ENCODE peak calls at places on chromosome 4, in four cellular contexts. J, M, N and P are unnamed samples.

GRCh38 chr4:129148892-129149291 is 52.9 kb downstream of the C4orf33 start:
- DNase-seq in M (no peak), J (no peak), N (no peak), P (no peak)

GRCh38 chr4:15479089-15479912 is 9.6 kb downstream of the CC2D2A start:
- DNase-seq in J (peak; percentile 68), N (peak; percentile 91), M (peak; percentile 86), P (peak; percentile 94)

GRCh38 chr4:72864898-72865297 is 204.6 kb downstream of the COX18 start:
- DNase-seq in M (no peak), N (no peak), J (no peak), P (no peak)

GRCh38 chr4:173357939-173358338 is 12.8 kb upstream of the SAP30 start:
- DNase-seq in J (no peak), N (no peak), M (no peak), P (no peak)

GRCh38 chr4:52142816-52143215 is 91.7 kb downstream of the SPATA18 start:
- DNase-seq in J (no peak), M (no peak), N (peak; percentile 73), P (no peak)

GRCh38 chr4:155509619-155510018 is 132.9 kb upstream of the MAP9 start:
- DNase-seq in M (no peak), J (no peak), N (peak; percentile 57), P (peak; percentile 79)

GRCh38 chr4:163003979-163004378 is 162.7 kb downstream of the NAF1 start:
- DNase-seq in M (no peak), J (no peak), N (no peak), P (no peak)

GRCh38 chr4:186485621-186486062 is 69.7 kb downstream of the MTNR1A start:
- DNase-seq in M (no peak), J (peak; percentile 70), N (no peak), P (peak; percentile 15)

GRCh38 chr4:33881176-33881575 is 2363.1 kb downstream of the ARAP2 start:
- DNase-seq in J (no peak), N (no peak), M (no peak), P (no peak)

GRCh38 chr4:150123982-150124670 is 45.9 kb downstream of the DCLK2 start:
- DNase-seq in J (no peak), N (no peak), M (no peak), P (peak; percentile 34)

GRCh38 chr4:52919451-52919850 is 57.3 kb downstream of the RASL11B start:
- DNase-seq in J (no peak), M (no peak), N (no peak), P (no peak)

GRCh38 chr4:165600959-165601674 is 222.3 kb downstream of the CPE start:
- DNase-seq in M (no peak), J (no peak), N (no peak), P (peak; percentile 59)

GRCh38 chr4:96097040-96097607 is 257.2 kb downstream of the PDHA2 start:
- DNase-seq in N (no peak), M (no peak), J (no peak), P (peak; percentile 86)

GRCh38 chr4:52172166-52172565 is 121.1 kb downstream of the SPATA18 start:
- DNase-seq in N (peak; percentile 36), M (no peak), J (peak; percentile 27), P (no peak)

GRCh38 chr4:95165926-95166524 is 382.7 kb downstream of the UNC5C start:
- DNase-seq in N (peak; percentile 72), J (peak; percentile 49), M (no peak), P (peak; percentile 81)

GRCh38 chr4:168711197-168712120 is 214.6 kb downstream of the PALLD start:
- DNase-seq in J (no peak), M (no peak), N (peak; percentile 82), P (peak; percentile 57)

GRCh38 chr4:110361921-110362320 is 114.0 kb upstream of the ENPEP start:
- DNase-seq in N (peak; percentile 41), M (no peak), J (no peak), P (no peak)

GRCh38 chr4:99863-100262 is 24.4 kb upstream of the ZNF718 start:
- DNase-seq in N (peak; percentile 9), M (no peak), J (no peak), P (peak; percentile 3)

GRCh38 chr4:118173126-118173525 is 138.8 kb downstream of the NDST3 start:
- DNase-seq in M (no peak), N (no peak), J (no peak), P (no peak)

GRCh38 chr4:38734886-38735285 is 47.9 kb downstream of the TLR10 start:
- DNase-seq in J (no peak), M (no peak), N (peak; percentile 24), P (no peak)

GRCh38 chr4:171203425-171203824 is 609.8 kb upstream of the GALNTL6 start:
- DNase-seq in M (no peak), N (peak; percentile 57), J (no peak), P (no peak)

GRCh38 chr4:106914223-106914622 is 121.9 kb downstream of the DKK2 start:
- DNase-seq in N (peak; percentile 9), M (no peak), J (no peak), P (peak; percentile 3)

GRCh38 chr4:45350438-45350837 is 624.1 kb upstream of the GNPDA2 start:
- DNase-seq in M (no peak), J (no peak), N (peak; percentile 48), P (peak; percentile 6)

GRCh38 chr4:137960371-137961050 is 281.6 kb downstream of the SLC7A11 start:
- DNase-seq in M (no peak), N (peak; percentile 95), J (no peak), P (peak; percentile 87)

GRCh38 chr4:70297581-70297980 is 37.2 kb upstream of the CABS1 start:
- DNase-seq in J (no peak), N (no peak), M (no peak), P (no peak)

GRCh38 chr4:170014359-170015008 is 11.7 kb downstream of the MFAP3L start:
- DNase-seq in M (no peak), J (no peak), N (peak; percentile 72), P (no peak)

GRCh38 chr4:182144621-182145359 is 98.4 kb upstream of the TENM3 start:
- DNase-seq in N (peak; percentile 14), J (peak; percentile 23), M (peak; percentile 36), P (no peak)

GRCh38 chr4:185950891-185951290 is 118.1 kb upstream of the TLR3 start:
- DNase-seq in N (peak; percentile 76), J (no peak), M (no peak), P (no peak)

GRCh38 chr4:7333801-7334421 is 100.8 kb downstream of the PSAPL1 start:
- DNase-seq in J (no peak), M (peak; percentile 50), N (no peak), P (no peak)
- TF ChIP-seq CTCF in J (no peak), M (no peak), N (no peak), P (no peak)

GRCh38 chr4:126957555-126958440 is 675.0 kb upstream of the INTU start:
- DNase-seq in M (no peak), J (no peak), N (peak; percentile 71), P (peak; percentile 70)

GRCh38 chr4:126958482-126958881 is 674.3 kb upstream of the INTU start:
- DNase-seq in N (no peak), J (no peak), M (no peak), P (no peak)

GRCh38 chr4:126956192-126956897 is 676.4 kb upstream of the INTU start:
- DNase-seq in J (peak; percentile 14), M (peak; percentile 31), N (no peak), P (no peak)

GRCh38 chr4:126961661-126962060 is 671.1 kb upstream of the INTU start:
- DNase-seq in M (no peak), N (no peak), J (no peak), P (no peak)

DNA sequence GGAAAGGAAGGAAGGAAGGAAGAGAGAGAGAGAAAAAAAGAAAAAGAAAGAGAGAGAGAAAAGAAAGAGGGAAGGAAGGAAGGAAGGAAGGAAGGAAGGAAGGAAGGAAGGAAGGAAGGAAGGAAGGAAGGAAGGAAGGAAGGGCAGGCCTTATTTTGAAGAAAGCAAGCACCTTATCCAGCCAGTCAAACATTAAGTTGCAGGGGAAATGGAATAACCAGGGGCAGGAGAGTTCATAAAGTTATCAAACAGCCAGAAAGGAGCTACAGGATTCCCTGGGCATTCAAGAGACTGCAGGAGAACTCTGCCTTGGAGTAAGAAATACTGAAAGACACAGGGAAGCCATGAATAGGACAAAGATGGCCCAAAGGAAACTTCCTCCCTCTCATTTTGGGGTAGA is 672.0 kb upstream of the INTU start:
- DNase-seq in J (no peak), N (no peak), M (no peak), P (no peak)
- TF ChIP-seq CTCF in J (no peak), N (no peak), M (no peak), P (no peak)

DNA sequence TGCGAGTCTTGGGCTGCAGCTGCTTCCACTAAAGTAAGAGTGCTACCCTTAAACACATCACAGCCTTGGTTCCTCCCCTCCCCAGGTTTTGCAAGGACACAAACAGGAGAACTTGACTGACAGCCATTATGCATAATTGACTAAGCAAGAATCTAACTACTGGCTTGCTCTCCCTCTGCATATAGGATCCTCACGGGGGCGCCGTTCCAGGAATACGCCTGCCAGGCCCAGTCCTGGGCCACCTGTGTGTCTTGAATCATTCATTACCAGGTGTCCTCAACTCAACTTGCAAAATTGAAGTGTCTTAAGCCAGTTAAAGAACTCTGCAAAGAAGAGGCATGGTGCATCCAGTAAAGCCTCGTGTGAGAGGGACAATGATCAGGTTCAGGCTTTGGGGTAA is 273.3 kb upstream of the HS3ST1 start:
- DNase-seq in M (peak; percentile 45), N (no peak), J (no peak), P (no peak)
- TF ChIP-seq CTCF in M (peak; percentile 59), N (no peak), J (no peak), P (no peak)

DNA sequence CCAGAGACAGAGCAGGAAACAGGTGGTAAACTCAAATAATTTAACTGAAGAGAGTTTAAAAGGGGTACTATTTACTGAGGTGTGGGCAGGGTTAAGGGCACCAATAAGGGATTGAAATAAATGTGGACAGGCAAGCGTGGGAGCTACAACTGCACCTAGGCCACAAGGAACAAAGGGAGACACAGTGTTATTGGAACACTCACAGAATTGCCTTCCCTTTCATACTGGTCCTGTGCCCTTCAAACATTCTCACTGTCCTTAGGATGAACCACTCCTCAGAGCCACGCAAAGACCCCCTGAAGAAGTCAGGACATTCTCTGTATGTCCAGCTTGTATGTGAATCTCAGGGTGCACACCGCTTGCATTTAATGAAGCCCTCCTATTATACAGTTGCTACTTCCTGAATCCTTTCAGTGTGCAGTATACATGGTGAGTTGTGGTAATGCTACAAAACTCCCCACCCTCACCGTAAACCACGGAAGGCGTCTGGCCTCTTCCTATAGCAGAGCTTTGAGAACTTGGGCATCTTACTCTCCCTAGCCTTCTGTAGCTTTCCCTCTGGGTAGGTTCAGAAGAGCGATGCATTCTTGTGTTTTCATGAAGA is 9.6 kb upstream of the MRPL1 start:
- DNase-seq in N (no peak), M (no peak), J (no peak), P (no peak)
- TF ChIP-seq CTCF in N (no peak), M (no peak), J (no peak), P (no peak)

GRCh38 chr4:26319467-26320158 is 1.2 kb upstream of the RBPJ start:
- DNase-seq in N (peak; percentile 100), J (peak; percentile 100), M (peak; percentile 98), P (peak; percentile 100)
- TF ChIP-seq CTCF in N (no peak), J (no peak), M (no peak), P (no peak)

DNA sequence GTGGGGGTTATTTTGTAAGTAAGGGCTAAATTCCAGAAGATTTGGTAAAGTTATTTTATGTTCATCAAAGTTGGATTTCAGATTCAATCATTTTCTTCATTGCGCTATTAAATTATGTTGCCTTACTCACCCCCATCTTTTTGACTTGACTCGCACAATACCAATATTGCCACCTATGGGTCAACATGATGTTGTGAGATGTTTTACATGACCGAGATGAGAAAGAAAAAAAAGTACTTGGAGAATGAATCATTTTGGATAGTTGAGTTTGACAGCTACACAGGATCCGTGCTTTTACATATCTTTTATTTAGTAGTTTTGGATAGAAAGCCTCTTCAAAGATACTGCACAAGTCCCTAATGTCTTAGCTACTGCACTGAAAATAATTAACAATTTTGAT is 224.2 kb upstream of the EMCN start:
- DNase-seq in N (peak; percentile 75), J (no peak), M (no peak), P (peak; percentile 17)
- TF ChIP-seq CTCF in N (peak; percentile 60), J (no peak), M (peak; percentile 54), P (peak; percentile 10)

GRCh38 chr4:99201687-99202086 is 17.4 kb downstream of the ADH6 start:
- DNase-seq in J (no peak), N (peak; percentile 73), M (no peak), P (no peak)
- TF ChIP-seq CTCF in J (no peak), N (peak; percentile 41), M (no peak), P (peak; percentile 13)